ENCODE peak calls at places on chromosome 21, in nine cellular contexts. Y is heart left ventricle, N is BE2C, U is psoas muscle, I is cardiac muscle cell, C is adipocyte, Q is mammary epithelial cell, O is prostate gland, V is PC-9. T is an unnamed sample. For H3K36me3, the result is how much of the 10 kb centered on the place peaks cover.

GRCh38 chr21:29064850-29065481 is 8.5 kb downstream of the CCT8 start:
- DNase-seq in V (no peak), Q (no peak), Y (no peak), C (no peak), N (no peak), O (no peak), I (no peak), U (no peak), T (no peak)

GRCh38 chr21:22200378-22201092 is 1202.3 kb downstream of the NCAM2 start:
- DNase-seq in I (peak), O (no peak), N (no peak), Q (no peak), V (no peak), C (no peak), Y (no peak), U (no peak), T (no peak)

GRCh38 chr21:25582888-25583287 is 24.4 kb downstream of the MRPL39 start:
- DNase-seq in V (no peak), I (no peak), C (no peak), U (no peak), Q (no peak), Y (no peak), N (no peak), O (no peak), T (no peak)

GRCh38 chr21:20445971-20446370 is 552.2 kb upstream of the NCAM2 start:
- DNase-seq in I (no peak), C (no peak), Y (no peak), U (no peak), O (no peak), N (no peak), V (no peak), Q (no peak), T (no peak)

GRCh38 chr21:43632373-43632905 is 26.8 kb downstream of the HSF2BP start:
- DNase-seq in N (no peak), Q (no peak), C (no peak), I (no peak), Y (no peak), U (no peak), V (no peak), O (no peak), T (no peak)

GRCh38 chr21:24395320-24395933 is 1211.9 kb downstream of the MRPL39 start:
- DNase-seq in N (no peak), I (no peak), Y (no peak), V (no peak), Q (no peak), U (no peak), O (no peak), C (peak), T (no peak)

GRCh38 chr21:17371470-17371869 is 141.4 kb upstream of the CXADR start:
- DNase-seq in C (peak), U (no peak), V (no peak), Q (peak), N (no peak), I (no peak), O (no peak), Y (no peak), T (no peak)

GRCh38 chr21:41817877-41818855 is 51.3 kb upstream of the RIPK4 start:
- DNase-seq in Q (no peak), O (no peak), V (no peak), U (no peak), Y (no peak), I (no peak), C (no peak), N (no peak), T (no peak)

GRCh38 chr21:42839271-42840231 is 39.8 kb downstream of the WDR4 start:
- DNase-seq in I (no peak), Q (no peak), O (no peak), C (no peak), N (no peak), Y (no peak), U (no peak), V (no peak), T (no peak)

GRCh38 chr21:42384999-42385398 is 10.9 kb downstream of the TMPRSS3 start:
- DNase-seq in O (no peak), C (no peak), U (no peak), N (no peak), Y (no peak), Q (no peak), V (no peak), I (no peak), T (no peak)

GRCh38 chr21:36461918-36462486 is 17.9 kb downstream of the CLDN14 start:
- DNase-seq in Y (no peak), N (no peak), V (no peak), I (peak), O (no peak), Q (peak), C (no peak), U (no peak), T (no peak)

GRCh38 chr21:41834252-41834925 is 44.8 kb downstream of the PRDM15 start:
- DNase-seq in N (no peak), O (no peak), Y (no peak), V (no peak), U (no peak), Q (no peak), I (no peak), C (no peak), T (no peak)

GRCh38 chr21:23480591-23481270 is 2126.6 kb downstream of the MRPL39 start:
- DNase-seq in I (no peak), V (no peak), Q (no peak), N (no peak), O (no peak), U (no peak), Y (no peak), C (no peak), T (no peak)

GRCh38 chr21:27476696-27477095 is 509.8 kb upstream of the ADAMTS5 start:
- DNase-seq in U (no peak), O (no peak), Y (no peak), V (no peak), Q (no peak), I (no peak), N (no peak), C (peak), T (no peak)

GRCh38 chr21:18547347-18547746 is 143.8 kb upstream of the TMPRSS15 start:
- DNase-seq in U (no peak), Q (no peak), V (no peak), Y (no peak), I (no peak), N (no peak), C (no peak), O (no peak), T (no peak)

GRCh38 chr21:18384771-18385170 is 18.8 kb downstream of the TMPRSS15 start:
- DNase-seq in V (no peak), Q (peak), Y (no peak), U (no peak), I (peak), O (no peak), N (no peak), C (peak), T (no peak)

GRCh38 chr21:27132270-27132669 is 165.4 kb upstream of the ADAMTS5 start:
- DNase-seq in Y (no peak), Q (no peak), U (no peak), N (no peak), V (no peak), O (no peak), I (peak), C (peak), T (no peak)

GRCh38 chr21:17775431-17776126 is 43.6 kb downstream of the C21orf91 start:
- DNase-seq in I (no peak), C (no peak), Q (no peak), Y (no peak), O (no peak), N (no peak), V (no peak), U (no peak), T (no peak)

GRCh38 chr21:44370027-44370735 is 16.8 kb downstream of the TRPM2 start:
- DNase-seq in O (no peak), V (peak), C (peak), N (peak), U (peak), Q (peak), I (peak), Y (no peak), T (no peak)

GRCh38 chr21:31310750-31311149 is 33.3 kb downstream of the TIAM1 start:
- DNase-seq in N (no peak), I (no peak), U (no peak), Y (no peak), O (peak), Q (peak), C (peak), V (peak), T (no peak)

GRCh38 chr21:23394458-23394857 is 2212.8 kb downstream of the MRPL39 start:
- DNase-seq in Q (no peak), C (no peak), V (no peak), I (no peak), U (no peak), N (no peak), Y (no peak), O (no peak), T (no peak)

GRCh38 chr21:36699546-36700294 is 805 bp downstream of the SIM2 start:
- DNase-seq in Q (no peak), N (no peak), C (no peak), O (no peak), I (no peak), Y (no peak), V (no peak), U (no peak), T (no peak)

GRCh38 chr21:36504067-36505058 is 24.4 kb upstream of the CLDN14 start:
- DNase-seq in Y (no peak), Q (peak), U (no peak), V (peak), N (peak), C (peak), O (peak), I (peak), T (no peak)

GRCh38 chr21:17436626-17437111 is 76.2 kb upstream of the CXADR start:
- DNase-seq in O (no peak), Q (no peak), C (no peak), N (no peak), V (no peak), U (no peak), I (peak), Y (no peak), T (no peak)

GRCh38 chr21:43611598-43612369 is 47.5 kb downstream of the HSF2BP start:
- DNase-seq in Y (peak), U (peak), I (peak), V (no peak), C (peak), Q (peak), O (peak), N (peak), T (peak)

GRCh38 chr21:41953831-41954653 is at the start of gene C2CD2:
- DNase-seq in U (peak), Y (peak), Q (peak), O (no peak), V (peak), N (peak), I (peak), C (peak), T (no peak)

GRCh38 chr21:17818158-17819113 is 720 bp downstream of the C21orf91 start:
- DNase-seq in O (peak), C (peak), I (peak), Y (peak), V (peak), U (no peak), Q (peak), N (peak), T (no peak)

GRCh38 chr21:39397651-39398385 is 47.8 kb downstream of the LCA5L start:
- DNase-seq in N (no peak), I (no peak), V (no peak), Q (peak), O (no peak), U (no peak), Y (no peak), C (no peak), T (no peak)
- H3K36me3 ChIP-seq in N (under half), I (under half), V (under half), Q (under half), O (under half), U (half or more), Y (under half), C (under half), T (under half)

GRCh38 chr21:46662765-46663500 is 27.5 kb downstream of the PRMT2 start:
- DNase-seq in Q (peak), I (no peak), N (peak), O (no peak), U (no peak), C (no peak), V (no peak), Y (no peak), T (no peak)
- H3K36me3 ChIP-seq in Q (under half), I (under half), N (under half), O (under half), U (under half), C (under half), V (under half), Y (under half), T (under half)

DNA sequence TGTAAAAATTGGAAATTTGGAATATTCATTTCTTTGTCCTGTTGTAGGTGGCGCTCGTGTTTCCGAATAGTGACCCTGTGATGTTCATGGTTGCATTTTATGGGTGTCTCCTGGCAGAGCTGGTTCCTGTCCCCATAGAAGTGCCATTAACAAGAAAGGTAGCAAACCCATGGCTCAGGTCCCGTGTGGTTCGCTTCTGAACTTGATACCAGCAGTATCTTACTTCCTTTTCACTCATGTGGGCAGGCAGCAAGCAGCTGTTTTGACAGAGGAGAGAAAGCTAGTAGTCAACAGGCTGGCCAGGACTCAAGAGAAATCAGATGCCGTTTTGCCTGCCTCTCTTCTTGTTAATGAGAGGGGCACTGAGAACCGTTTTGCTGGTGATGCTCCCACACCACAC is 72.8 kb downstream of the S100B start:
- DNase-seq in Q (no peak), N (no peak), O (no peak), U (no peak), I (no peak), C (no peak), V (no peak), Y (no peak), T (no peak)
- H3K36me3 ChIP-seq in Q (under half), N (under half), O (under half), U (half or more), I (under half), C (half or more), V (under half), Y (under half), T (under half)

GRCh38 chr21:45481566-45481965 is 60.7 kb downstream of the SLC19A1 start:
- DNase-seq in V (no peak), C (no peak), O (no peak), Y (no peak), U (no peak), Q (no peak), I (no peak), N (no peak), T (no peak)

GRCh38 chr21:45479691-45480675 is 62.3 kb downstream of the SLC19A1 start:
- DNase-seq in N (no peak), O (no peak), Q (no peak), U (peak), V (no peak), Y (no peak), I (no peak), C (no peak), T (no peak)

GRCh38 chr21:45481977-45482898 is 60.0 kb downstream of the SLC19A1 start:
- DNase-seq in Y (no peak), U (peak), V (no peak), O (no peak), N (no peak), I (no peak), C (no peak), Q (no peak), T (no peak)

GRCh38 chr21:45478816-45479669 is 63.2 kb downstream of the SLC19A1 start:
- DNase-seq in U (no peak), V (no peak), C (no peak), N (no peak), Y (no peak), I (no peak), Q (no peak), O (no peak), T (no peak)

GRCh38 chr21:45480701-45481500 is 61.3 kb downstream of the SLC19A1 start:
- DNase-seq in N (no peak), Q (no peak), Y (no peak), C (no peak), U (peak), V (no peak), O (no peak), I (no peak), T (no peak)
- H3K36me3 ChIP-seq in N (under half), Q (under half), Y (under half), C (under half), U (under half), V (under half), O (under half), I (under half), T (under half)

DNA sequence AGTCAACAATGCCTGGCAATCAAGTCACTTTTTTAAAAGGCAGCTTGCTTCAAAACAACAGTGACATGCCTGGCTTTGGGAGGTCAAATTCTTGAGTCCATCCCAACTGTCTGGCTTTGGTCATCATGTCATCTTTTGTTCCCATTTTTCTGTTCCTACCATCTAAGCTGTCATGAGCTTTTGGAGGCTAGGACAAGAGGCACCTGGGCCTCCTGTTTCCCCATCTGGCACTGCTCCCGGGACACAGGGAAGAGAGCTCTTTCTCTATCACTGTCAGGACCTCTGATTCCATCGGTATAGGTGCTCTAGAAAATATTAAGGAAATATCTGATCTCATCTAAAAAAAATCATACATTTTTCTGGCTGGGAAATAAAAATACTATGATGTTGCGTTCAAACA is 156.3 kb downstream of the CLIC6 start:
- DNase-seq in Y (no peak), Q (no peak), N (no peak), U (no peak), V (no peak), I (no peak), C (no peak), O (no peak), T (no peak)
- H3K36me3 ChIP-seq in Y (under half), Q (half or more), N (under half), U (half or more), V (half or more), I (under half), C (half or more), O (under half), T (under half)

GRCh38 chr21:32350981-32351380 is 41.8 kb downstream of the URB1 start:
- DNase-seq in C (no peak), Q (no peak), Y (no peak), I (no peak), V (no peak), U (no peak), O (no peak), N (no peak), T (no peak)
- H3K36me3 ChIP-seq in C (half or more), Q (half or more), Y (half or more), I (under half), V (under half), U (half or more), O (under half), N (half or more), T (under half)

DNA sequence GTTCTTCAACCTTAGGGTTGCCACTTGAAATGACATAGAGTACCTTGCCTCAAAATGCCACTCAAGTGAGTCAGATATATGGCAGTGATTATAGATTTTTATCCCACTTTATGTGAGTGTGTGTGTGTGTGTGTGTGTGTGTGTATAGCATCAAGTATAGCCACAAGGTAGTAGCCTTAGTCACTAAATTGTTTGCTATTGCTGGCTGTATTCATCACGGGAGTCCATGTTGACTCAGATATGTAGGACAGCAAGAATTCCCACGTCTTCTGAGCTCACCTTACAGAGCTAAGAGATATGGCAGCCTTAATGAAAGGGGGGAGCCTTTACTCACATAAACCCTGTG is 9.3 kb downstream of the ETS2 start:
- DNase-seq in O (no peak), C (no peak), Y (no peak), U (no peak), I (no peak), N (no peak), Q (peak), V (no peak), T (no peak)
- H3K36me3 ChIP-seq in O (under half), C (half or more), Y (half or more), U (half or more), I (half or more), N (half or more), Q (half or more), V (under half), T (under half)

GRCh38 chr21:46356494-46357334 is 32.8 kb downstream of the PCNT start:
- DNase-seq in O (no peak), V (no peak), Y (no peak), C (no peak), U (no peak), I (no peak), N (no peak), Q (no peak), T (peak)

GRCh38 chr21:46355161-46356004 is 31.4 kb downstream of the PCNT start:
- DNase-seq in N (no peak), C (no peak), Y (no peak), I (no peak), V (no peak), O (no peak), U (no peak), Q (no peak), T (no peak)

GRCh38 chr21:46357335-46357604 is 33.3 kb downstream of the PCNT start:
- DNase-seq in N (no peak), Y (no peak), O (no peak), U (no peak), Q (no peak), C (no peak), V (no peak), I (no peak), T (no peak)

GRCh38 chr21:46356005-46356338 is 32.0 kb downstream of the PCNT start:
- DNase-seq in Y (no peak), Q (no peak), C (no peak), U (no peak), I (no peak), N (no peak), O (no peak), V (no peak), T (no peak)

DNA sequence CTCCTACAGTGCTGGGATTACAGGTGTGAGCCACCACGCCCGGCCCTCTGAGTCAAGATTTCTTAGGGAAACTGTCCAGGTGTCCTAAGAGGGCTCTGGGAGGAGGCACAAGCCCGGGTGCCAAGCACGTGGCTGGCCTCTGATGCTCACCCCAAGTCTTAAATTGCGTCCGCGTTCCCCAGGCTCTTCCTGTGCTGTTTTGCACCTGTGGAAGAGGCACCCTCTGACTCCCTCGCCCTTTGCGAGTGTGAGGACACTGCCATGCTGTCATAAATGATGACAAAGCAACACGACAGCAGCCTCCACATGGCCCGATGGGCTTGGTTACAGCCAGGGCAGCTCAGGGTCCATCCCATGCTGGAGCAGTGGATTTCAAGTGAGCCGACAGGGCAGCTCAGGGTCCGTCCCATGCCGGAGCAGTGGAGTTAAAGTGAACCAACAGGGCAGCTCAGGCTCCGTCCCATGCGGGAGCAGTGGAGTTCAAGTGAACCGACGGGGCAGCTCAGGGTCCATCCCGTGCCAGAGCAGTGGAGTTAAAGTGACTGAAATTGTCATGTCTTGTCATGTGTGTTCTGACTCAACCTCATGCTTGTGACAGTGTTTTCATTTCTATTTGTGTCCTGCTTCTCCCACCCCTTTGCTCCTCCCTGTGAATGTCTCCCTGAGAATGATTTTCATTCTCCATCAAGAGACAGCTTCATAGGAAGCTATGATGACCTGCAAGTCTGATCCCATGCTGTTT is 33.9 kb downstream of the PCNT start:
- DNase-seq in Q (no peak), O (no peak), V (no peak), N (no peak), Y (no peak), C (no peak), I (no peak), U (peak), T (peak)
- H3K36me3 ChIP-seq in Q (under half), O (under half), V (under half), N (under half), Y (under half), C (half or more), I (under half), U (half or more), T (under half)

GRCh38 chr21:40139636-40140035 is 272.4 kb downstream of the PCP4 start:
- DNase-seq in C (no peak), O (no peak), U (no peak), N (no peak), I (no peak), Q (no peak), V (no peak), Y (no peak), T (no peak)

GRCh38 chr21:40146201-40146890 is 279.1 kb downstream of the PCP4 start:
- DNase-seq in Q (peak), Y (no peak), C (peak), N (no peak), U (no peak), I (no peak), O (no peak), V (no peak), T (no peak)

GRCh38 chr21:40143822-40144525 is 276.7 kb downstream of the PCP4 start:
- DNase-seq in O (peak), V (peak), N (peak), I (peak), U (peak), C (peak), Y (peak), Q (peak), T (no peak)

GRCh38 chr21:40140675-40141074 is 273.4 kb downstream of the PCP4 start:
- DNase-seq in I (no peak), V (no peak), Y (no peak), N (no peak), O (no peak), U (no peak), Q (no peak), C (no peak), T (no peak)

GRCh38 chr21:40141621-40142020 is 274.4 kb downstream of the PCP4 start:
- DNase-seq in C (no peak), Q (no peak), I (no peak), V (no peak), U (no peak), O (no peak), Y (no peak), N (no peak), T (no peak)
- H3K36me3 ChIP-seq in C (under half), Q (under half), I (under half), V (under half), U (under half), O (under half), Y (under half), N (under half), T (under half)